ENCODE peak calls at places on chromosomes 6 and 20, in ten cellular contexts. O is GM23338, H is PC-9, T is OCI-LY7, R is stomach, S is left ventricle myocardium inferior, J is mesenchymal stem cell, V is PC-3, K is AG04450, M is heart left ventricle. C is an unnamed sample.

GRCh38 chr20:45279992-45280391 is 25.6 kb upstream of the SLPI start:
- DNase-seq in R (no peak), J (no peak), O (no peak), H (no peak), S (no peak), V (peak; percentile 33), T (no peak), M (no peak), K (no peak), C (no peak)

GRCh38 chr6:102736941-102737368 is 1343.4 kb downstream of the GRIK2 start:
- DNase-seq in T (no peak), J (peak; percentile 65), H (no peak), M (no peak), V (peak; percentile 86), S (no peak), R (no peak), O (no peak), K (peak; percentile 32), C (no peak)

GRCh38 chr6:128993161-128993560 is 110.2 kb downstream of the LAMA2 start:
- DNase-seq in O (no peak), M (no peak), V (no peak), J (no peak), S (no peak), T (no peak), H (no peak), K (no peak), R (no peak), C (no peak)

GRCh38 chr6:75493400-75494064 is at the start of gene FILIP1:
- DNase-seq in H (no peak), S (peak; percentile 59), R (no peak), O (peak; percentile 27), K (peak; percentile 10), M (peak; percentile 83), T (no peak), J (peak; percentile 79), V (no peak), C (no peak)

GRCh38 chr6:32662836-32663235 is 3.6 kb downstream of the HLA-DQB1 start:
- DNase-seq in J (no peak), H (no peak), T (no peak), O (no peak), V (no peak), K (no peak), R (no peak), S (no peak), M (no peak), C (no peak)

GRCh38 chr6:91079939-91080338 is 493.1 kb upstream of the MAP3K7 start:
- DNase-seq in S (no peak), K (no peak), V (no peak), M (no peak), R (no peak), J (peak; percentile 36), O (peak; percentile 28), T (no peak), H (no peak), C (no peak)

GRCh38 chr6:146913842-146914562 is 290.2 kb upstream of the STXBP5 start:
- DNase-seq in S (peak; percentile 33), M (peak; percentile 54), T (no peak), R (peak; percentile 28), J (peak; percentile 99), K (peak; percentile 97), H (peak; percentile 80), O (peak; percentile 80), V (peak; percentile 93), C (no peak)

GRCh38 chr6:36839819-36840379 is 655 bp upstream of the CPNE5 start:
- DNase-seq in M (peak; percentile 59), T (peak; percentile 11), V (peak; percentile 22), J (peak; percentile 40), K (no peak), S (peak; percentile 67), H (peak; percentile 31), O (peak; percentile 65), R (peak; percentile 30), C (peak; percentile 69)

GRCh38 chr20:23029324-23029723 is 5.8 kb upstream of the SSTR4 start:
- DNase-seq in T (no peak), V (no peak), R (no peak), S (no peak), H (no peak), J (no peak), O (no peak), M (no peak), K (no peak), C (no peak)

GRCh38 chr6:75331134-75331533 is 46.5 kb upstream of the TMEM30A start:
- DNase-seq in T (no peak), K (no peak), R (no peak), V (peak; percentile 65), O (no peak), M (no peak), S (no peak), J (no peak), H (no peak), C (no peak)

GRCh38 chr20:45779011-45779915 is 12.4 kb downstream of the WFDC3 start:
- DNase-seq in K (peak; percentile 99), J (peak; percentile 98), M (peak; percentile 66), V (peak; percentile 99), O (no peak), H (peak; percentile 96), R (peak; percentile 90), S (peak; percentile 75), T (no peak), C (no peak)

GRCh38 chr20:46084805-46085792 is 4.7 kb downstream of the NCOA5 start:
- DNase-seq in V (peak; percentile 72), R (peak; percentile 45), O (no peak), T (no peak), K (no peak), J (peak; percentile 61), M (no peak), H (no peak), S (no peak), C (no peak)

GRCh38 chr6:82045965-82046756 is 201.4 kb downstream of the IBTK start:
- DNase-seq in O (no peak), V (peak; percentile 14), S (no peak), K (peak; percentile 7), H (no peak), R (no peak), T (no peak), J (peak; percentile 89), M (no peak), C (no peak)

GRCh38 chr6:94622784-94623183 is 954.6 kb upstream of the MANEA start:
- DNase-seq in K (no peak), T (no peak), M (no peak), V (no peak), R (no peak), H (no peak), S (no peak), J (no peak), O (no peak), C (no peak)

GRCh38 chr6:113405326-113406050 is 451.7 kb upstream of the MARCKS start:
- DNase-seq in M (no peak), S (no peak), K (no peak), J (peak; percentile 26), R (no peak), O (no peak), T (no peak), H (no peak), V (no peak), C (no peak)

GRCh38 chr6:16254535-16254934 is 16.1 kb downstream of the GMPR start:
- DNase-seq in M (no peak), V (no peak), T (no peak), R (no peak), O (no peak), H (no peak), S (no peak), J (no peak), K (no peak), C (no peak)

GRCh38 chr6:16253399-16254144 is 15.2 kb downstream of the GMPR start:
- DNase-seq in O (no peak), M (no peak), T (no peak), V (no peak), J (no peak), K (no peak), S (no peak), R (no peak), H (no peak), C (no peak)

GRCh38 chr6:16258709-16259075 is 20.3 kb downstream of the GMPR start:
- DNase-seq in T (no peak), V (no peak), K (no peak), J (no peak), O (no peak), H (no peak), M (no peak), S (no peak), R (no peak), C (no peak)

GRCh38 chr6:16256781-16257180 is 18.4 kb downstream of the GMPR start:
- DNase-seq in H (no peak), O (no peak), K (no peak), S (no peak), R (no peak), V (no peak), J (no peak), M (no peak), T (no peak), C (no peak)

GRCh38 chr6:16257999-16258708 is 19.8 kb downstream of the GMPR start:
- DNase-seq in O (peak; percentile 51), H (no peak), K (no peak), V (peak; percentile 3), T (no peak), J (no peak), M (no peak), S (no peak), R (no peak), C (no peak)
- H3K27ac ChIP-seq in O (no peak overlapping the region), H (no peak overlapping the region), K (no peak overlapping the region), V (no peak overlapping the region), T (no peak overlapping the region), J (no peak overlapping the region), M (peak overlapping the region; percentile 15), S (peak overlapping the region; percentile 74), R (no peak overlapping the region), C (no peak overlapping the region)

GRCh38 chr20:17659801-17660200 is 22.2 kb downstream of the RRBP1 start:
- DNase-seq in R (no peak), M (no peak), S (no peak), V (no peak), O (peak; percentile 28), J (no peak), H (no peak), T (no peak), K (no peak), C (no peak)
- H3K27ac ChIP-seq in R (no peak overlapping the region), M (no peak overlapping the region), S (no peak overlapping the region), V (no peak overlapping the region), O (no peak overlapping the region), J (no peak overlapping the region), H (no peak overlapping the region), T (no peak overlapping the region), K (peak overlapping the region; percentile 31), C (no peak overlapping the region)

GRCh38 chr6:167979436-167980090 is 17.9 kb upstream of the KIF25 start:
- DNase-seq in R (no peak), V (no peak), O (no peak), H (no peak), M (no peak), K (no peak), S (no peak), J (no peak), T (no peak), C (no peak)
- H3K27ac ChIP-seq in R (no peak overlapping the region), V (no peak overlapping the region), O (no peak overlapping the region), H (no peak overlapping the region), M (no peak overlapping the region), K (no peak overlapping the region), S (no peak overlapping the region), J (no peak overlapping the region), T (no peak overlapping the region), C (no peak overlapping the region)

DNA sequence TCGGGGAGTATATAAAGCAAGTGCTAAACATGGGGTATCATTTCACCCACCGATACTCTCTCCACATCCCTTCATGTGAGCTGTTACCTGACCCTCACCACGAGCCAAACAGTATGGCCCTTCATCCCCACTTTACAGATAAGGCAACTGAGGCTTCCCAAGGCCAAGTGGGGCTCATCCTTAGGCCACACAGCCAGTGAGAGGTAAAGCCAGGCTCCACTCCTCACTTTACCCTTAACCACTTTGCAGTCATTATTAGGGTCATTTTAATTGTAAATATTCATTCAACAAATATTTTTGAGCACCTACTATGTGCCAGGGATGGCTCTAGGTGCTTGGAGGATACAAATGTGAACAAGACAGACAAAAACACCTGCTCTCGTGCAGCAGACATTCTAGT is 7.0 kb downstream of the SIRPA start:
- DNase-seq in H (no peak), R (no peak), S (no peak), J (no peak), V (no peak), M (no peak), K (no peak), O (no peak), T (no peak), C (no peak)
- H3K27ac ChIP-seq in H (no peak overlapping the region), R (no peak overlapping the region), S (no peak overlapping the region), J (no peak overlapping the region), V (no peak overlapping the region), M (no peak overlapping the region), K (no peak overlapping the region), O (no peak overlapping the region), T (no peak overlapping the region), C (no peak overlapping the region)